ENCODE peak calls at places on chromosomes 7 and 10, in five cellular contexts. X is PC-3, E is HCT116, D is MM.1S, S is SK-N-SH. B is an unnamed sample. For H3K9me2, the result is how much of the 10 kb centered on the place peaks cover.

GRCh38 chr7:99489235-99489634 is 10.8 kb downstream of the ZNF394 start:
- DNase-seq in E (no peak), D (no peak), S (no peak), X (no peak), B (no peak)

GRCh38 chr7:11786186-11786585 is 45.8 kb downstream of the THSD7A start:
- DNase-seq in X (peak), S (no peak), E (no peak), D (no peak), B (no peak)

GRCh38 chr7:127710635-127711034 is 58.6 kb downstream of the SND1 start:
- DNase-seq in X (no peak), D (no peak), S (no peak), E (no peak), B (peak)

GRCh38 chr10:81018898-81019890 is 481.5 kb downstream of the SH2D4B start:
- DNase-seq in X (peak), S (peak), E (peak), D (peak), B (peak)

GRCh38 chr7:158348446-158348845 is 239.2 kb downstream of the PTPRN2 start:
- DNase-seq in X (no peak), D (no peak), E (no peak), S (no peak), B (no peak)

GRCh38 chr7:138170298-138170697 is 94.0 kb downstream of the AKR1D1 start:
- DNase-seq in S (no peak), D (no peak), X (no peak), E (no peak), B (no peak)

GRCh38 chr7:27155816-27156507 is 513 bp downstream of the HOXA7 start:
- DNase-seq in E (no peak), X (peak), D (no peak), S (no peak), B (peak)

GRCh38 chr7:49483142-49483541 is 290.3 kb upstream of the VWC2 start:
- DNase-seq in S (peak), E (no peak), D (peak), X (peak), B (no peak)

GRCh38 chr7:134789967-134790685 is 10.7 kb downstream of the CALD1 start:
- DNase-seq in D (no peak), X (no peak), S (no peak), E (no peak), B (peak)

GRCh38 chr10:72875250-72876055 is 18.1 kb upstream of the OIT3 start:
- DNase-seq in S (peak), D (peak), X (peak), E (peak), B (peak)

GRCh38 chr7:20133803-20134202 is 83.4 kb downstream of the MACC1 start:
- DNase-seq in D (no peak), S (no peak), E (no peak), X (no peak), B (no peak)

GRCh38 chr7:38007096-38007495 is 86.7 kb downstream of the EPDR1 start:
- DNase-seq in D (no peak), E (no peak), X (no peak), S (no peak), B (no peak)

GRCh38 chr7:124557587-124557986 is 208.0 kb downstream of the GPR37 start:
- DNase-seq in S (no peak), X (no peak), D (no peak), E (no peak), B (no peak)

DNA sequence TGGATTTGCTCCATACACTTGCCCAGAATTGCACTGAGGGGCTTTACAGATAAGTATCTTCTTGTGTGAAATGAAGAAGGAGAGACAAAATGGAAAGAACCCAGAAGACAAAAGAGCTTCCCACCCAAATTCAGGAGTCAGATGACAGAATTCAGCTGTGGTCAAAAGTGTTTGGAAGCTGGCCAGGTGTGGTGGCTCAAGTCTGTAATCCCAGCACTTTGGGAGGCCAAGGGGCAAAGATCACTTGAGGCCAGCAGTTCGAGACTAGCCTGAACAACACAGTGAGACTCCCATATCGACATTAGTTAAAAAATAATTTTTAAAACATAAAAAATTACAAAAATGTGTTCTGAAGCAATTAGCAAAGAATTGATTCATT is 27.1 kb downstream of the DUSP5 start:
- DNase-seq in S (no peak), X (no peak), D (no peak), E (no peak), B (no peak)
- H3K9me2 ChIP-seq in S (under half), X (under half), D (under half), E (under half), B (under half)

DNA sequence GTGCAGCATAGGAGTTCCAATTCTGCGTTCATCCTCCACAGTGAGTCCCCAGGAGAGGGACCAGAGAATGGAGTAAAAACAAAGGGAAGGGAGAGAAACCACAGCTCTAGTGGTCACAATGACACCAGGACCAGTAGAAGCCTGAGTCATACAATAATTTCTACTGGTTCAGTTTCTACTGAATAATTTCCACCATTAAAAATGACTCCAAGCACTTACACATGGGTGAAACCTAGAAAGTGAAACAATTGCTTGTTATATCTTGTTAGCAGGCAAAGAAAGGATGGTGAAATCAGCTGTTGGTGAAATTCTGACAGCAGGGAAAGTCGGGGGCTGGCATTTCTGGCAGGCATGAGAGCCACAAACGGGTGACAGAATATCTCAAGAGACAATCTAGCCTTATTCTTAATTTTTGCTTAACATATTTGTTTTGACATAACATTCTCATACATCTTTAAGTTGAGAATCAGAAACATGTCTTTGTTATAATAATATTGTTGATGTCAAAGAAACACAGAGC is 1065.8 kb upstream of the C7orf33 start:
- DNase-seq in E (no peak), S (no peak), X (no peak), D (no peak), B (peak)
- H3K9ac ChIP-seq in E (no peak), S (no peak), X (no peak), D (no peak), B (no peak)

GRCh38 chr7:464712-465461 is 54.8 kb downstream of the PDGFA start:
- DNase-seq in D (no peak), S (peak), E (no peak), X (no peak), B (peak)
- TF ChIP-seq EZH2phosphoT487 in D (no peak), S (no peak), E (no peak), X (no peak), B (no peak)

DNA sequence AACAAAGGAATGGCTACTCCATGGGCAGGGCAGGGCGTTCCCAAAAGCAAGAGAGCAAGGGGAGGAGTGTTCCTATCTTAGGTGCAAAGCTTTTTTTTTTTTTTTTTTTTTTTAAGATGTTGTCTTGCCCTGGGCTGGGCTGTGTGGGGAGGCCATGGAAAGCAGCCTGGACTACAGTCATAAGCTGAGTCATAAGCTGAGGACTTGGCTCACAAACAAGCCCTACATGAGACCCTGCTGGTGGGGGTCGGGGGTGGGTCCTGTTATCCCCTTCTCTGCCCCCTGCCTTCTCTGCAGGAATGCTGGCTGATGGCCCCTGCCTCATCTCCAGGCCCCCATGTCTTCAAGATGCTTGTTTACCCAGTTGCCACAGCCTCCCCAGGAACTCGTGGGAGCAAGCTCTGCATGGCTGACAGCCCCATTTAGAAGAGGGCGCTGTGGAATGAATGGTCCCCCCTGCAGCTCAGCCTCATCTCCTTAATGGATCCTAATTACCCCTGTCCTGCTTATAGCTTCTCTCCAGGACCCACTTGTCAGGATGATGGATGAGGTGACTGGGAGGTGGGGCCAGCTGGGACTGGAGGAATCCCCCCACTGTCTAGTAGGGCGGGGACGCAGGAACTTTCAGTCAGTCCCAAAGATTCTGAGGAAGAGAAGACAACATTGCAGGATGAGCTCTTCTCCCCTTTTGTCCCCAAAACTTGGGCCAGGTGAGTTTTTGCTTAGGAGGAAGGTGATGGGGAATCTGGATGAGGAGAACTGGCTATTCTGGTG is 340.8 kb upstream of the PODXL start:
- DNase-seq in E (peak), X (peak), D (no peak), S (peak), B (peak)
- H3K9me2 ChIP-seq in E (under half), X (under half), D (under half), S (under half), B (under half)

DNA sequence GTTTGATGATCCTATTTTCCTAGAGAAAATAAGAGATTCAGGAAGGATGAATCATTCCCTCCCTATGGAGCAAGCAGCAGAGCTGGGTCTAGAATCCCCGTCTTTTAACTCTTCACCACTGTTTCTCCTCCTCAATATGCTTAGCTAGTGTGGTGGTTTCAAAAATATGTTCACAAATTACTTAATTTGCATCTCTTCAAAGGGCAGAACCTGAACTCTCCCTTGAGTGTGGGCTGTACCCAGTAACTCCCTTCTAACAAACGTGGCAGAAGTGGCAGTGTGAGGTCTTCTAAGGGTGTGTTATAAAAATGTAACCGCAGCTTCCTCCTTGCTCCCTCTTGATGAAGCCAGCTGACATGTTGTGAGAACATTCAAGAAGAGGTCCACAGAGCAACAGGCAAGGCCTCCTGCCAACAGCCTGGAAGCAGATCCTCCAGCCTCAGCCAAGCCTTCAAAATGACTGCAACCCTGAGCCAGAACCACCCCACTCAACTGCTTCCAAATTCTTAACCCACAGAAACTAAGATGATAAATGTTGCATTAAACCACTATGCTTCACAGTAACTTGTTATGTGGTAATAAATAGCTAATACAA is 36.6 kb downstream of the SRPK2 start:
- DNase-seq in D (peak), X (peak), S (no peak), E (no peak), B (peak)
- H3K9ac ChIP-seq in D (peak), X (no peak), S (no peak), E (no peak), B (peak)

GRCh38 chr10:8417631-8418030 is 363.1 kb downstream of the GATA3 start:
- DNase-seq in D (no peak), S (no peak), X (no peak), E (no peak), B (no peak)

GRCh38 chr10:8420182-8420581 is 365.7 kb downstream of the GATA3 start:
- DNase-seq in D (no peak), E (no peak), X (no peak), S (no peak), B (no peak)

GRCh38 chr10:8418631-8419030 is 364.1 kb downstream of the GATA3 start:
- DNase-seq in E (no peak), D (no peak), S (no peak), X (no peak), B (peak)

GRCh38 chr10:8416192-8416701 is 361.8 kb downstream of the GATA3 start:
- DNase-seq in X (no peak), D (peak), S (no peak), E (no peak), B (no peak)

GRCh38 chr10:8416755-8417154 is 362.3 kb downstream of the GATA3 start:
- DNase-seq in E (no peak), X (no peak), D (no peak), S (no peak), B (no peak)
- TF ChIP-seq EZH2phosphoT487 in E (no peak), X (no peak), D (no peak), S (no peak), B (no peak)

GRCh38 chr7:54712777-54713176 is 46.2 kb downstream of the SEC61G start:
- DNase-seq in D (no peak), E (no peak), S (no peak), X (no peak), B (no peak)
- H3K9me2 ChIP-seq in D (under half), E (under half), S (under half), X (under half), B (under half)

DNA sequence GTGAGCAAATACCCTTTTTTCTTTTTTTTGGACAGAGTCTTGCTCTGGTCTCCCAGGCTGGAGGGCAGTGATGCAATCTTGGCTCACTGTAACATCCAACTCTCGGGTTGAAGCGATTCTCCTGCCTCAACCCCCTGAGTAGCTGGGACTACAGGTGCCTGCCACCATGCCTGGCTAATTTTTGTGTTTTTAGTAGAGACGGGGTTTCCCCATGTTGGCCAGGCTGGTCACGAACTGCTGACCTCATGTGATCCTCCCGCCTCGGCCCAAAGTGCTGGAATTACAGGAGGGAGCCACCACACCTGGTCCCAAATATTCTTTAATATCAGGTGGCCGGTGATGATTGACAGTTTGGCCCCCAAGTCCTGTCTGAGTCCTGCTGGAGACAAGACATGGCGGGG is 6.6 kb downstream of the LAT2 start:
- DNase-seq in E (no peak), D (no peak), X (no peak), S (no peak), B (no peak)
- H3K9ac ChIP-seq in E (no peak), D (no peak), X (no peak), S (no peak), B (no peak)

DNA sequence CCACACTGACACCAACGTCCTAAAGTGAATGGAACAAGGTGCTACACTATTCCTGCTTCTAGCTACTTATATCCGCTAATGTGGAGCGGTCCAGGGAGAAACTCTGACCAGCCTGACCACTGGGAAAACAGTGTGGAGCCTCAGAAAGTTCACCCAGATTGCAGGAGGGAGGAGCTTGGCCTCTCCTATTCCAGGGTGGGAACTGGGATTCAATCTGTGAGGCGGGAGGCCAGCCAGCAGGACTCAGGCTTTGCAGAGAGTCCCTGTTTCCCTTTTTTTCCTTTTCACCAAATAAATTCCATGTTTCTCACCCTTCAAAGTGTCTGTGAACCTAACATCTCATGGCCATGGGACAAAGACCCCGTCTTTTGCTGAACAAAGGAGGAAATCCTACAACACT is 86.4 kb upstream of the SEMA3C start:
- DNase-seq in X (no peak), E (no peak), S (no peak), D (no peak), B (no peak)
- TF ChIP-seq EZH2phosphoT487 in X (no peak), E (no peak), S (no peak), D (no peak), B (no peak)

GRCh38 chr7:131898418-131898817 is 342.0 kb upstream of the PODXL start:
- DNase-seq in D (no peak), E (no peak), S (no peak), X (peak), B (peak)
- H3K9me2 ChIP-seq in D (under half), E (under half), S (under half), X (under half), B (under half)